ENCODE peak calls at places on chromosomes 16 and 17, in seven cellular contexts. One of them, this sample, is unnamed.

GRCh38 chr17:79627766-79628690 is 17.2 kb upstream of the RBFOX3 start:
- DNase-seq in aorta: peak
- DNase-seq in HT-29: no peak
- DNase-seq in brain microvascular endothelial cell: no peak
- DNase-seq in Right ventricle myocardium superior: no peak
- DNase-seq in T-helper 9 cell: no peak
- DNase-seq in ELR: no peak
- DNase-seq in this sample: no peak

GRCh38 chr16:10037771-10038170 is 144.5 kb downstream of the GRIN2A start:
- DNase-seq in HT-29: no peak
- DNase-seq in ELR: peak
- DNase-seq in brain microvascular endothelial cell: peak
- DNase-seq in T-helper 9 cell: no peak
- DNase-seq in Right ventricle myocardium superior: no peak
- DNase-seq in aorta: no peak
- DNase-seq in this sample: no peak

GRCh38 chr17:81396722-81397313 is 1.6 kb downstream of the BAHCC1 start:
- DNase-seq in ELR: peak
- DNase-seq in HT-29: peak
- DNase-seq in brain microvascular endothelial cell: no peak
- DNase-seq in T-helper 9 cell: peak
- DNase-seq in Right ventricle myocardium superior: peak
- DNase-seq in aorta: no peak
- DNase-seq in this sample: peak

GRCh38 chr16:10521681-10522274 is 58.6 kb downstream of the EMP2 start:
- DNase-seq in Right ventricle myocardium superior: no peak
- DNase-seq in brain microvascular endothelial cell: peak
- DNase-seq in T-helper 9 cell: peak
- DNase-seq in ELR: peak
- DNase-seq in aorta: peak
- DNase-seq in HT-29: peak
- DNase-seq in this sample: peak

GRCh38 chr17:59167571-59168001 is 12.0 kb downstream of the PRR11 start:
- DNase-seq in T-helper 9 cell: no peak
- DNase-seq in HT-29: no peak
- DNase-seq in aorta: no peak
- DNase-seq in brain microvascular endothelial cell: peak
- DNase-seq in Right ventricle myocardium superior: no peak
- DNase-seq in ELR: peak
- DNase-seq in this sample: no peak

GRCh38 chr17:76293106-76293505 is 15.0 kb downstream of the QRICH2 start:
- DNase-seq in brain microvascular endothelial cell: no peak
- DNase-seq in T-helper 9 cell: no peak
- DNase-seq in HT-29: no peak
- DNase-seq in aorta: no peak
- DNase-seq in Right ventricle myocardium superior: no peak
- DNase-seq in ELR: no peak
- DNase-seq in this sample: no peak

GRCh38 chr16:73565263-73565662 is 517.3 kb upstream of the ZFHX3 start:
- DNase-seq in ELR: peak
- DNase-seq in brain microvascular endothelial cell: no peak
- DNase-seq in T-helper 9 cell: no peak
- DNase-seq in aorta: no peak
- DNase-seq in Right ventricle myocardium superior: no peak
- DNase-seq in HT-29: peak
- DNase-seq in this sample: no peak

GRCh38 chr17:41547921-41548843 is 20.1 kb upstream of the KRT19 start:
- DNase-seq in brain microvascular endothelial cell: peak
- DNase-seq in Right ventricle myocardium superior: peak
- DNase-seq in T-helper 9 cell: no peak
- DNase-seq in aorta: peak
- DNase-seq in ELR: peak
- DNase-seq in HT-29: peak
- DNase-seq in this sample: no peak

GRCh38 chr17:35242158-35242804 is 591 bp upstream of the SLFN5 start:
- DNase-seq in aorta: peak
- DNase-seq in HT-29: peak
- DNase-seq in Right ventricle myocardium superior: peak
- DNase-seq in brain microvascular endothelial cell: peak
- DNase-seq in T-helper 9 cell: peak
- DNase-seq in ELR: peak
- DNase-seq in this sample: peak

GRCh38 chr16:11320170-11320569 is 25.1 kb upstream of the RMI2 start:
- DNase-seq in aorta: no peak
- DNase-seq in brain microvascular endothelial cell: no peak
- DNase-seq in ELR: no peak
- DNase-seq in Right ventricle myocardium superior: no peak
- DNase-seq in HT-29: no peak
- DNase-seq in T-helper 9 cell: no peak
- DNase-seq in this sample: no peak

GRCh38 chr16:11743308-11744074 is 834 bp upstream of the TXNDC11 start:
- DNase-seq in ELR: peak
- DNase-seq in brain microvascular endothelial cell: peak
- DNase-seq in T-helper 9 cell: no peak
- DNase-seq in HT-29: peak
- DNase-seq in Right ventricle myocardium superior: peak
- DNase-seq in aorta: peak
- DNase-seq in this sample: peak

GRCh38 chr17:57523926-57524634 is 221.0 kb downstream of the CCDC182 start:
- DNase-seq in aorta: peak
- DNase-seq in T-helper 9 cell: no peak
- DNase-seq in Right ventricle myocardium superior: peak
- DNase-seq in ELR: peak
- DNase-seq in HT-29: peak
- DNase-seq in brain microvascular endothelial cell: no peak
- DNase-seq in this sample: no peak

GRCh38 chr17:17545031-17545820 is 46.3 kb downstream of the PEMT start:
- DNase-seq in brain microvascular endothelial cell: peak
- DNase-seq in Right ventricle myocardium superior: peak
- DNase-seq in HT-29: no peak
- DNase-seq in T-helper 9 cell: no peak
- DNase-seq in aorta: peak
- DNase-seq in ELR: peak
- DNase-seq in this sample: no peak

GRCh38 chr17:38554430-38555350 is 51.1 kb downstream of the SRCIN1 start:
- DNase-seq in aorta: no peak
- DNase-seq in HT-29: no peak
- DNase-seq in brain microvascular endothelial cell: no peak
- DNase-seq in T-helper 9 cell: no peak
- DNase-seq in Right ventricle myocardium superior: no peak
- DNase-seq in ELR: no peak
- DNase-seq in this sample: no peak

GRCh38 chr16:23141959-23142740 is 7.1 kb downstream of the USP31 start:
- DNase-seq in T-helper 9 cell: no peak
- DNase-seq in HT-29: no peak
- DNase-seq in Right ventricle myocardium superior: no peak
- DNase-seq in ELR: no peak
- DNase-seq in aorta: no peak
- DNase-seq in brain microvascular endothelial cell: no peak
- DNase-seq in this sample: no peak